ENCODE peak calls at places on chromosomes 13 and 19, in four cellular contexts. E is pancreas; L is prostate gland; M is CD8-positive, alpha-beta memory T cell. D is an unnamed sample. For H3K4me1, the result is how much of the 10 kb centered on the place peaks cover.

GRCh38 chr13:38341149-38341692 is 8.4 kb upstream of the UFM1 start:
- DNase-seq in L (no peak), E (no peak), M (no peak), D (no peak)

GRCh38 chr13:25502551-25502950 is 130.8 kb downstream of the ATP8A2 start:
- DNase-seq in L (no peak), M (no peak), E (no peak), D (no peak)

GRCh38 chr13:39023316-39023715 is 14.6 kb downstream of the PROSER1 start:
- DNase-seq in E (no peak), L (no peak), M (no peak), D (no peak)

GRCh38 chr13:45398862-45399261 is 19.3 kb downstream of the SLC25A30 start:
- DNase-seq in L (no peak), M (peak), E (no peak), D (no peak)

GRCh38 chr19:31066385-31066784 is 282.9 kb downstream of the TSHZ3 start:
- DNase-seq in E (no peak), L (no peak), M (no peak), D (no peak)

GRCh38 chr13:99133848-99134247 is 66.8 kb upstream of the UBAC2 start:
- DNase-seq in M (no peak), E (no peak), L (no peak), D (no peak)

GRCh38 chr13:67204731-67205130 is 25.4 kb downstream of the PCDH9 start:
- DNase-seq in L (no peak), M (no peak), E (no peak), D (no peak)

GRCh38 chr19:30566681-30567420 is 194.7 kb downstream of the ZNF536 start:
- DNase-seq in L (no peak), E (no peak), M (no peak), D (no peak)

GRCh38 chr13:98333481-98333880 is 156.4 kb upstream of the RNF113B start:
- DNase-seq in M (no peak), E (no peak), L (no peak), D (no peak)

GRCh38 chr19:18989316-18989715 is 44.0 kb downstream of the SUGP2 start:
- DNase-seq in E (no peak), L (no peak), M (no peak), D (no peak)

GRCh38 chr13:114288157-114288591 is 6.8 kb downstream of the UPF3A start:
- DNase-seq in M (no peak), E (no peak), L (no peak), D (no peak)

GRCh38 chr13:60012503-60012902 is 151.2 kb downstream of the DIAPH3 start:
- DNase-seq in E (peak), L (no peak), M (no peak), D (no peak)

GRCh38 chr13:70623260-70623659 is 515.0 kb upstream of the KLHL1 start:
- DNase-seq in M (no peak), L (no peak), E (no peak), D (no peak)

GRCh38 chr19:51784109-51784785 is 10.7 kb upstream of the FPR3 start:
- DNase-seq in L (no peak), E (no peak), M (no peak), D (no peak)
- H3K4me3 ChIP-seq in L (no peak), E (no peak), M (no peak), D (no peak)

GRCh38 chr19:55857974-55858373 is 21.6 kb downstream of the NLRP4 start:
- DNase-seq in L (no peak), M (no peak), E (no peak), D (no peak)
- H3K4me1 ChIP-seq in L (under half), M (under half), E (under half), D (under half)

GRCh38 chr19:38812841-38813320 is at the start of gene LGALS4:
- DNase-seq in L (no peak), E (peak), M (no peak), D (no peak)
- H3K4me3 ChIP-seq in L (no peak), E (peak), M (no peak), D (no peak)

DNA sequence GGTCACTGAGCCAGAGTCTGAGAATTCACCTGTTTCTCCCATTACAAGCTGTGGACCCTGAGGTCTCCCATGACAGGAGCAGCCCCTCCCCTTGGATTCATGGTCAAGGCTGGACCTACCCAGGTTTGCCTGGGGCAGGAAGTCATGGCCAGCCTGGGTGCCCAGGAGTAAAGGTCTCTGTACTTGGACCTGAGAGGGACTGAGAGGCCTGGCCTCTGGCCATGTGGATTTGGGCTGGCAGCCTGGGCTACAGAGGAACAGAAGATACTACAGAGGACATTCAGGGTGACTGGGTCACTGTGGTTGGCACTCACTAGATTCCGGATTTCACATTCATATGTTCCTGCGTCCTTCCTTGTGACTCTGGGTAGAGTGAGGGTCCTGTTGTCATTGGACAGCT is 31.5 kb upstream of the CEACAM8 start:
- DNase-seq in L (no peak), E (no peak), M (no peak), D (no peak)
- H3K4me1 ChIP-seq in L (under half), E (under half), M (under half), D (under half)

GRCh38 chr19:2166741-2167738 is 3.3 kb downstream of the DOT1L start:
- DNase-seq in E (peak), L (peak), M (no peak), D (peak)
- H3K4me3 ChIP-seq in E (no peak), L (no peak), M (no peak), D (no peak)

GRCh38 chr19:2617393-2618165 is 84.9 kb downstream of the GNG7 start:
- DNase-seq in L (no peak), M (no peak), E (no peak), D (no peak)
- H3K4me1 ChIP-seq in L (under half), M (half or more), E (under half), D (under half)

D was measured in heart right ventricle.